ENCODE peak calls at places on chromosome 16, in ten cellular contexts. One of them, this sample, is unnamed.

GRCh38 chr16:67562526-67562917 is at the start of gene CTCF:
- DNase-seq in mesothelial cell of epicardium: no peak
- DNase-seq in DMS 273 treated with DMSO at 0.1 percent for 48 hours: peak
- DNase-seq in naive thymus-derived CD4-positive, alpha-beta T cell: no peak
- DNase-seq in occipital lobe: peak
- DNase-seq in NCI-H1092: peak
- DNase-seq in erythroblast: peak
- DNase-seq in amniotic stem cell: peak
- DNase-seq in sciatic nerve: peak
- DNase-seq in endothelial cell: peak
- DNase-seq in this sample: peak

GRCh38 chr16:54651440-54651839 is 279.2 kb upstream of the IRX5 start:
- DNase-seq in sciatic nerve: no peak
- DNase-seq in endothelial cell: no peak
- DNase-seq in mesothelial cell of epicardium: no peak
- DNase-seq in DMS 273 treated with DMSO at 0.1 percent for 48 hours: no peak
- DNase-seq in occipital lobe: peak
- DNase-seq in NCI-H1092: no peak
- DNase-seq in erythroblast: no peak
- DNase-seq in naive thymus-derived CD4-positive, alpha-beta T cell: no peak
- DNase-seq in amniotic stem cell: no peak
- DNase-seq in this sample: no peak

GRCh38 chr16:3971261-3971660 is 90.7 kb upstream of the CREBBP start:
- DNase-seq in amniotic stem cell: peak
- DNase-seq in endothelial cell: no peak
- DNase-seq in sciatic nerve: no peak
- DNase-seq in naive thymus-derived CD4-positive, alpha-beta T cell: no peak
- DNase-seq in mesothelial cell of epicardium: no peak
- DNase-seq in NCI-H1092: no peak
- DNase-seq in occipital lobe: no peak
- DNase-seq in erythroblast: no peak
- DNase-seq in DMS 273 treated with DMSO at 0.1 percent for 48 hours: no peak
- DNase-seq in this sample: no peak

GRCh38 chr16:47978491-47979490 is 177.0 kb downstream of the ABCC12 start:
- DNase-seq in occipital lobe: no peak
- DNase-seq in endothelial cell: no peak
- DNase-seq in amniotic stem cell: no peak
- DNase-seq in erythroblast: no peak
- DNase-seq in sciatic nerve: no peak
- DNase-seq in mesothelial cell of epicardium: no peak
- DNase-seq in naive thymus-derived CD4-positive, alpha-beta T cell: no peak
- DNase-seq in DMS 273 treated with DMSO at 0.1 percent for 48 hours: no peak
- DNase-seq in NCI-H1092: no peak
- DNase-seq in this sample: no peak

GRCh38 chr16:27529962-27530361 is 19.8 kb downstream of the GTF3C1 start:
- DNase-seq in DMS 273 treated with DMSO at 0.1 percent for 48 hours: peak
- DNase-seq in endothelial cell: no peak
- DNase-seq in sciatic nerve: no peak
- DNase-seq in occipital lobe: peak
- DNase-seq in erythroblast: no peak
- DNase-seq in NCI-H1092: no peak
- DNase-seq in amniotic stem cell: no peak
- DNase-seq in naive thymus-derived CD4-positive, alpha-beta T cell: no peak
- DNase-seq in mesothelial cell of epicardium: no peak
- DNase-seq in this sample: no peak

GRCh38 chr16:56861092-56861610 is 3.9 kb upstream of the SLC12A3 start:
- DNase-seq in naive thymus-derived CD4-positive, alpha-beta T cell: no peak
- DNase-seq in mesothelial cell of epicardium: no peak
- DNase-seq in sciatic nerve: no peak
- DNase-seq in erythroblast: peak
- DNase-seq in occipital lobe: no peak
- DNase-seq in DMS 273 treated with DMSO at 0.1 percent for 48 hours: peak
- DNase-seq in endothelial cell: no peak
- DNase-seq in NCI-H1092: no peak
- DNase-seq in amniotic stem cell: no peak
- DNase-seq in this sample: no peak

GRCh38 chr16:49695782-49696413 is 160.0 kb downstream of the ZNF423 start:
- DNase-seq in sciatic nerve: no peak
- DNase-seq in occipital lobe: no peak
- DNase-seq in amniotic stem cell: no peak
- DNase-seq in erythroblast: no peak
- DNase-seq in endothelial cell: no peak
- DNase-seq in mesothelial cell of epicardium: no peak
- DNase-seq in naive thymus-derived CD4-positive, alpha-beta T cell: no peak
- DNase-seq in NCI-H1092: no peak
- DNase-seq in DMS 273 treated with DMSO at 0.1 percent for 48 hours: no peak
- DNase-seq in this sample: no peak

GRCh38 chr16:6828690-6829089 is 504.0 kb upstream of the RBFOX1 start:
- DNase-seq in DMS 273 treated with DMSO at 0.1 percent for 48 hours: no peak
- DNase-seq in naive thymus-derived CD4-positive, alpha-beta T cell: no peak
- DNase-seq in occipital lobe: no peak
- DNase-seq in endothelial cell: no peak
- DNase-seq in amniotic stem cell: no peak
- DNase-seq in erythroblast: no peak
- DNase-seq in sciatic nerve: no peak
- DNase-seq in mesothelial cell of epicardium: no peak
- DNase-seq in NCI-H1092: no peak
- DNase-seq in this sample: no peak

GRCh38 chr16:11972128-11972527 is 4.4 kb upstream of the SNX29 start:
- DNase-seq in sciatic nerve: no peak
- DNase-seq in mesothelial cell of epicardium: no peak
- DNase-seq in DMS 273 treated with DMSO at 0.1 percent for 48 hours: no peak
- DNase-seq in endothelial cell: no peak
- DNase-seq in erythroblast: no peak
- DNase-seq in amniotic stem cell: no peak
- DNase-seq in occipital lobe: no peak
- DNase-seq in NCI-H1092: no peak
- DNase-seq in naive thymus-derived CD4-positive, alpha-beta T cell: no peak
- DNase-seq in this sample: no peak

GRCh38 chr16:53581784-53582183 is 78.8 kb upstream of the AKTIP start:
- DNase-seq in NCI-H1092: no peak
- DNase-seq in sciatic nerve: no peak
- DNase-seq in endothelial cell: no peak
- DNase-seq in erythroblast: no peak
- DNase-seq in amniotic stem cell: no peak
- DNase-seq in mesothelial cell of epicardium: no peak
- DNase-seq in DMS 273 treated with DMSO at 0.1 percent for 48 hours: no peak
- DNase-seq in naive thymus-derived CD4-positive, alpha-beta T cell: no peak
- DNase-seq in occipital lobe: no peak
- DNase-seq in this sample: no peak

GRCh38 chr16:48596326-48596725 is 13.7 kb downstream of the N4BP1 start:
- DNase-seq in naive thymus-derived CD4-positive, alpha-beta T cell: no peak
- DNase-seq in sciatic nerve: no peak
- DNase-seq in occipital lobe: no peak
- DNase-seq in DMS 273 treated with DMSO at 0.1 percent for 48 hours: no peak
- DNase-seq in erythroblast: no peak
- DNase-seq in endothelial cell: no peak
- DNase-seq in amniotic stem cell: no peak
- DNase-seq in NCI-H1092: no peak
- DNase-seq in mesothelial cell of epicardium: no peak
- DNase-seq in this sample: no peak

GRCh38 chr16:23823475-23824407 is 12.0 kb upstream of the PRKCB start:
- DNase-seq in DMS 273 treated with DMSO at 0.1 percent for 48 hours: no peak
- DNase-seq in endothelial cell: no peak
- DNase-seq in sciatic nerve: no peak
- DNase-seq in erythroblast: no peak
- DNase-seq in NCI-H1092: no peak
- DNase-seq in naive thymus-derived CD4-positive, alpha-beta T cell: no peak
- DNase-seq in amniotic stem cell: no peak
- DNase-seq in occipital lobe: no peak
- DNase-seq in mesothelial cell of epicardium: no peak
- DNase-seq in this sample: no peak

GRCh38 chr16:50386819-50387218 is 18.0 kb upstream of the BRD7 start:
- DNase-seq in NCI-H1092: peak
- DNase-seq in endothelial cell: no peak
- DNase-seq in erythroblast: no peak
- DNase-seq in occipital lobe: no peak
- DNase-seq in naive thymus-derived CD4-positive, alpha-beta T cell: no peak
- DNase-seq in DMS 273 treated with DMSO at 0.1 percent for 48 hours: peak
- DNase-seq in mesothelial cell of epicardium: no peak
- DNase-seq in sciatic nerve: no peak
- DNase-seq in amniotic stem cell: no peak
- DNase-seq in this sample: no peak

GRCh38 chr16:27475561-27475960 is 73.6 kb downstream of the IL21R start:
- DNase-seq in NCI-H1092: no peak
- DNase-seq in mesothelial cell of epicardium: no peak
- DNase-seq in naive thymus-derived CD4-positive, alpha-beta T cell: no peak
- DNase-seq in endothelial cell: no peak
- DNase-seq in erythroblast: no peak
- DNase-seq in amniotic stem cell: peak
- DNase-seq in occipital lobe: no peak
- DNase-seq in DMS 273 treated with DMSO at 0.1 percent for 48 hours: no peak
- DNase-seq in sciatic nerve: no peak
- DNase-seq in this sample: no peak

GRCh38 chr16:2798723-2799204 is 494 bp downstream of the PRSS41 start:
- DNase-seq in occipital lobe: no peak
- DNase-seq in erythroblast: no peak
- DNase-seq in naive thymus-derived CD4-positive, alpha-beta T cell: no peak
- DNase-seq in NCI-H1092: no peak
- DNase-seq in amniotic stem cell: no peak
- DNase-seq in sciatic nerve: no peak
- DNase-seq in DMS 273 treated with DMSO at 0.1 percent for 48 hours: no peak
- DNase-seq in endothelial cell: no peak
- DNase-seq in mesothelial cell of epicardium: no peak
- DNase-seq in this sample: no peak

GRCh38 chr16:59259074-59259963 is 525.2 kb upstream of the GOT2 start:
- DNase-seq in erythroblast: no peak
- DNase-seq in occipital lobe: no peak
- DNase-seq in mesothelial cell of epicardium: no peak
- DNase-seq in DMS 273 treated with DMSO at 0.1 percent for 48 hours: no peak
- DNase-seq in sciatic nerve: no peak
- DNase-seq in endothelial cell: no peak
- DNase-seq in amniotic stem cell: no peak
- DNase-seq in NCI-H1092: no peak
- DNase-seq in naive thymus-derived CD4-positive, alpha-beta T cell: peak
- DNase-seq in this sample: no peak

GRCh38 chr16:10594312-10594950 is 14.0 kb upstream of the EMP2 start:
- DNase-seq in endothelial cell: no peak
- DNase-seq in mesothelial cell of epicardium: no peak
- DNase-seq in sciatic nerve: no peak
- DNase-seq in occipital lobe: no peak
- DNase-seq in erythroblast: no peak
- DNase-seq in NCI-H1092: no peak
- DNase-seq in amniotic stem cell: no peak
- DNase-seq in naive thymus-derived CD4-positive, alpha-beta T cell: no peak
- DNase-seq in DMS 273 treated with DMSO at 0.1 percent for 48 hours: no peak
- DNase-seq in this sample: no peak

GRCh38 chr16:89448656-89449055 is 41.7 kb downstream of the ANKRD11 start:
- DNase-seq in DMS 273 treated with DMSO at 0.1 percent for 48 hours: peak
- DNase-seq in naive thymus-derived CD4-positive, alpha-beta T cell: no peak
- DNase-seq in mesothelial cell of epicardium: no peak
- DNase-seq in sciatic nerve: no peak
- DNase-seq in endothelial cell: no peak
- DNase-seq in erythroblast: no peak
- DNase-seq in amniotic stem cell: no peak
- DNase-seq in occipital lobe: no peak
- DNase-seq in NCI-H1092: no peak
- DNase-seq in this sample: no peak

GRCh38 chr16:12900599-12901203 is 697 bp upstream of the SHISA9 start:
- DNase-seq in endothelial cell: peak
- DNase-seq in naive thymus-derived CD4-positive, alpha-beta T cell: no peak
- DNase-seq in occipital lobe: peak
- DNase-seq in amniotic stem cell: no peak
- DNase-seq in DMS 273 treated with DMSO at 0.1 percent for 48 hours: no peak
- DNase-seq in erythroblast: no peak
- DNase-seq in mesothelial cell of epicardium: no peak
- DNase-seq in sciatic nerve: no peak
- DNase-seq in NCI-H1092: no peak
- DNase-seq in this sample: no peak

GRCh38 chr16:19239756-19240155 is 45.8 kb upstream of the CLEC19A start:
- DNase-seq in mesothelial cell of epicardium: no peak
- DNase-seq in amniotic stem cell: no peak
- DNase-seq in occipital lobe: no peak
- DNase-seq in endothelial cell: no peak
- DNase-seq in naive thymus-derived CD4-positive, alpha-beta T cell: no peak
- DNase-seq in DMS 273 treated with DMSO at 0.1 percent for 48 hours: no peak
- DNase-seq in NCI-H1092: no peak
- DNase-seq in sciatic nerve: no peak
- DNase-seq in erythroblast: no peak
- DNase-seq in this sample: no peak

GRCh38 chr16:84009282-84009681 is 33.3 kb downstream of the SLC38A8 start:
- DNase-seq in sciatic nerve: no peak
- DNase-seq in erythroblast: no peak
- DNase-seq in endothelial cell: no peak
- DNase-seq in amniotic stem cell: no peak
- DNase-seq in mesothelial cell of epicardium: no peak
- DNase-seq in naive thymus-derived CD4-positive, alpha-beta T cell: no peak
- DNase-seq in occipital lobe: no peak
- DNase-seq in DMS 273 treated with DMSO at 0.1 percent for 48 hours: no peak
- DNase-seq in NCI-H1092: no peak
- DNase-seq in this sample: no peak

GRCh38 chr16:48535831-48536599 is 74.0 kb downstream of the N4BP1 start:
- DNase-seq in NCI-H1092: no peak
- DNase-seq in sciatic nerve: peak
- DNase-seq in occipital lobe: no peak
- DNase-seq in mesothelial cell of epicardium: peak
- DNase-seq in erythroblast: no peak
- DNase-seq in DMS 273 treated with DMSO at 0.1 percent for 48 hours: peak
- DNase-seq in endothelial cell: no peak
- DNase-seq in naive thymus-derived CD4-positive, alpha-beta T cell: no peak
- DNase-seq in amniotic stem cell: no peak
- DNase-seq in this sample: peak

GRCh38 chr16:89867918-89868317 is 5.5 kb upstream of the TCF25 start:
- DNase-seq in mesothelial cell of epicardium: no peak
- DNase-seq in sciatic nerve: no peak
- DNase-seq in naive thymus-derived CD4-positive, alpha-beta T cell: no peak
- DNase-seq in endothelial cell: no peak
- DNase-seq in erythroblast: peak
- DNase-seq in amniotic stem cell: no peak
- DNase-seq in DMS 273 treated with DMSO at 0.1 percent for 48 hours: no peak
- DNase-seq in occipital lobe: no peak
- DNase-seq in NCI-H1092: no peak
- DNase-seq in this sample: no peak

GRCh38 chr16:46972429-46972970 is 974 bp downstream of the DNAJA2 start:
- DNase-seq in occipital lobe: no peak
- DNase-seq in sciatic nerve: no peak
- DNase-seq in endothelial cell: no peak
- DNase-seq in amniotic stem cell: no peak
- DNase-seq in mesothelial cell of epicardium: no peak
- DNase-seq in naive thymus-derived CD4-positive, alpha-beta T cell: peak
- DNase-seq in NCI-H1092: no peak
- DNase-seq in erythroblast: no peak
- DNase-seq in DMS 273 treated with DMSO at 0.1 percent for 48 hours: no peak
- DNase-seq in this sample: peak

GRCh38 chr16:57115504-57116182 is 23.3 kb downstream of the CPNE2 start:
- DNase-seq in mesothelial cell of epicardium: no peak
- DNase-seq in occipital lobe: peak
- DNase-seq in sciatic nerve: peak
- DNase-seq in NCI-H1092: peak
- DNase-seq in DMS 273 treated with DMSO at 0.1 percent for 48 hours: no peak
- DNase-seq in endothelial cell: no peak
- DNase-seq in naive thymus-derived CD4-positive, alpha-beta T cell: no peak
- DNase-seq in amniotic stem cell: no peak
- DNase-seq in erythroblast: no peak
- DNase-seq in this sample: no peak

GRCh38 chr16:85832578-85833539 is 33.4 kb downstream of the COX4I1 start:
- DNase-seq in occipital lobe: no peak
- DNase-seq in NCI-H1092: no peak
- DNase-seq in sciatic nerve: no peak
- DNase-seq in DMS 273 treated with DMSO at 0.1 percent for 48 hours: no peak
- DNase-seq in mesothelial cell of epicardium: no peak
- DNase-seq in amniotic stem cell: no peak
- DNase-seq in naive thymus-derived CD4-positive, alpha-beta T cell: no peak
- DNase-seq in endothelial cell: no peak
- DNase-seq in erythroblast: no peak
- DNase-seq in this sample: no peak

GRCh38 chr16:83626204-83626603 is 181.6 kb upstream of the HSBP1 start:
- DNase-seq in NCI-H1092: no peak
- DNase-seq in naive thymus-derived CD4-positive, alpha-beta T cell: no peak
- DNase-seq in endothelial cell: no peak
- DNase-seq in erythroblast: no peak
- DNase-seq in DMS 273 treated with DMSO at 0.1 percent for 48 hours: no peak
- DNase-seq in amniotic stem cell: no peak
- DNase-seq in sciatic nerve: no peak
- DNase-seq in mesothelial cell of epicardium: no peak
- DNase-seq in occipital lobe: no peak
- DNase-seq in this sample: no peak

GRCh38 chr16:17379121-17379571 is 91.6 kb downstream of the XYLT1 start:
- DNase-seq in amniotic stem cell: no peak
- DNase-seq in erythroblast: no peak
- DNase-seq in NCI-H1092: no peak
- DNase-seq in sciatic nerve: no peak
- DNase-seq in mesothelial cell of epicardium: peak
- DNase-seq in DMS 273 treated with DMSO at 0.1 percent for 48 hours: no peak
- DNase-seq in occipital lobe: peak
- DNase-seq in naive thymus-derived CD4-positive, alpha-beta T cell: no peak
- DNase-seq in endothelial cell: no peak
- DNase-seq in this sample: no peak